ENCODE peak calls at places on chromosomes 11 and 22, in six cellular contexts. T, F, R, V, K and N are unnamed samples.

GRCh38 chr11:75023446-75024067 is 34.8 kb downstream of the NEU3 start:
- DNase-seq in F (no peak), V (no peak), T (no peak), R (no peak), K (no peak), N (no peak)

GRCh38 chr11:77633856-77634425 is 3.7 kb downstream of the CLNS1A start:
- DNase-seq in R (no peak), V (no peak), F (no peak), K (no peak), T (no peak), N (no peak)

GRCh38 chr11:119368121-119369034 is 13.1 kb downstream of the USP2 start:
- DNase-seq in R (no peak), F (no peak), T (peak; percentile 80), K (no peak), V (no peak), N (no peak)

GRCh38 chr11:2198621-2199365 is 27.2 kb upstream of the TH start:
- DNase-seq in T (no peak), R (no peak), V (no peak), F (no peak), K (no peak), N (no peak)

GRCh38 chr11:12496181-12497025 is 119.0 kb downstream of the PARVA start:
- DNase-seq in T (peak; percentile 26), K (no peak), V (no peak), F (no peak), R (no peak), N (no peak)

GRCh38 chr11:77171254-77171653 is 43.2 kb downstream of the MYO7A start:
- DNase-seq in T (no peak), K (no peak), V (no peak), F (no peak), R (no peak), N (no peak)

GRCh38 chr11:134025086-134025437 is 43.8 kb upstream of the JAM3 start:
- DNase-seq in F (no peak), V (no peak), K (no peak), T (no peak), R (no peak), N (no peak)

GRCh38 chr11:130213979-130214281 is 54.3 kb downstream of the ST14 start:
- DNase-seq in F (no peak), V (no peak), R (no peak), T (no peak), K (no peak), N (no peak)

GRCh38 chr22:48373626-48374173 is 1454.0 kb downstream of the BRD1 start:
- DNase-seq in F (no peak), K (no peak), R (no peak), T (no peak), V (no peak), N (no peak)

GRCh38 chr11:71456831-71457230 is 3.8 kb downstream of the NADSYN1 start:
- DNase-seq in T (no peak), V (no peak), F (no peak), K (no peak), R (no peak), N (no peak)

GRCh38 chr11:11125618-11126017 is 227.4 kb downstream of the CSNK2A3 start:
- DNase-seq in F (no peak), T (no peak), K (no peak), V (no peak), R (no peak), N (no peak)

GRCh38 chr11:71940561-71941219 is 11.8 kb downstream of the RNF121 start:
- DNase-seq in F (no peak), V (no peak), K (no peak), T (peak; percentile 71), R (no peak), N (no peak)

GRCh38 chr11:27723685-27724084 is 23.4 kb upstream of the BDNF start:
- DNase-seq in T (no peak), V (no peak), K (no peak), F (no peak), R (no peak), N (no peak)